ENCODE peak calls at places on chromosome 21, in seven cellular contexts. A is GM12891, D is H1, Y is GM12892, M is HepG2, Q is K562, J is GM12878. V is an unnamed sample.

GRCh38 chr21:45250914-45251634 is 36.6 kb downstream of the POFUT2 start:
- DNase-seq in A (no peak), D (no peak), Y (no peak), M (no peak), Q (no peak), J (no peak), V (peak; percentile 2)

GRCh38 chr21:35738342-35738961 is 321.9 kb downstream of the SETD4 start:
- DNase-seq in A (no peak), D (no peak), Y (no peak), M (no peak), Q (no peak), J (no peak), V (no peak)

GRCh38 chr21:28793043-28793442 is 199.6 kb downstream of the LTN1 start:
- DNase-seq in A (no peak), D (no peak), Y (no peak), M (no peak), Q (peak; percentile 30), J (no peak), V (peak; percentile 11)

GRCh38 chr21:39317134-39318090 is 4.0 kb upstream of the BRWD1 start:
- DNase-seq in A (no peak), D (no peak), Y (no peak), M (no peak), Q (peak; percentile 80), J (no peak), V (peak; percentile 21)

GRCh38 chr21:20856926-20857325 is 141.3 kb upstream of the NCAM2 start:
- DNase-seq in A (no peak), D (no peak), Y (no peak), M (no peak), Q (peak; percentile 57), J (no peak), V (no peak)

GRCh38 chr21:44919111-44919912 is 1.4 kb downstream of the ITGB2 start:
- DNase-seq in A (no peak), D (no peak), Y (no peak), M (no peak), Q (no peak), J (no peak), V (no peak)

GRCh38 chr21:38993561-38993960 is 187.8 kb downstream of the ETS2 start:
- DNase-seq in A (no peak), D (no peak), Y (no peak), M (peak; percentile 41), Q (no peak), J (no peak), V (no peak)

GRCh38 chr21:45990741-45991605 is 9.4 kb downstream of the COL6A1 start:
- DNase-seq in A (no peak), D (no peak), Y (no peak), M (no peak), Q (no peak), J (no peak), V (no peak)

GRCh38 chr21:15730484-15731242 is 881 bp downstream of the USP25 start:
- DNase-seq in A (no peak), D (no peak), Y (peak; percentile 13), M (no peak), Q (peak; percentile 32), J (no peak), V (no peak)

GRCh38 chr21:36584980-36585940 is 105.3 kb upstream of the CLDN14 start:
- DNase-seq in A (no peak), D (no peak), Y (no peak), M (no peak), Q (peak; percentile 13), J (no peak), V (no peak)

GRCh38 chr21:15138475-15138874 is 73.7 kb upstream of the NRIP1 start:
- DNase-seq in A (no peak), D (no peak), Y (no peak), M (no peak), Q (no peak), J (no peak), V (no peak)

GRCh38 chr21:32795802-32796489 is 24.4 kb upstream of the PAXBP1 start:
- DNase-seq in A (no peak), D (no peak), Y (no peak), M (no peak), Q (no peak), J (no peak), V (no peak)

GRCh38 chr21:42654913-42655796 is 1.7 kb downstream of the PDE9A start:
- DNase-seq in A (no peak), D (no peak), Y (no peak), M (no peak), Q (no peak), J (no peak), V (no peak)

GRCh38 chr21:46532080-46532479 is 72.8 kb downstream of the S100B start:
- DNase-seq in A (no peak), D (no peak), Y (no peak), M (no peak), Q (no peak), J (no peak), V (no peak)

GRCh38 chr21:45570826-45571601 is 28.8 kb upstream of the SLC19A1 start:
- DNase-seq in A (no peak), D (no peak), Y (no peak), M (no peak), Q (no peak), J (no peak), V (peak; percentile 86)

GRCh38 chr21:42850866-42851391 is 28.4 kb downstream of the WDR4 start:
- DNase-seq in A (peak; percentile 83), D (peak; percentile 44), Y (peak; percentile 57), M (no peak), Q (peak; percentile 62), J (no peak), V (peak; percentile 64)

GRCh38 chr21:43936186-43936967 is 71.4 kb downstream of the AGPAT3 start:
- DNase-seq in A (no peak), D (no peak), Y (no peak), M (no peak), Q (no peak), J (no peak), V (no peak)

GRCh38 chr21:31730687-31731111 is 1.2 kb downstream of the SCAF4 start:
- DNase-seq in A (no peak), D (peak; percentile 70), Y (no peak), M (peak; percentile 12), Q (peak; percentile 59), J (no peak), V (no peak)
- TF ChIP-seq TAF1 in A (no peak), D (peak; percentile 71), Y (no peak), M (no peak), Q (no peak), J (no peak), V (no peak)

GRCh38 chr21:41071410-41071809 is 96.5 kb upstream of the BACE2 start:
- DNase-seq in A (no peak), D (peak; percentile 39), Y (no peak), M (no peak), Q (peak; percentile 29), J (no peak), V (peak; percentile 37)
- TF ChIP-seq TAF1 in A (no peak), D (no peak), Y (no peak), M (no peak), Q (no peak), J (no peak), V (no peak)

DNA sequence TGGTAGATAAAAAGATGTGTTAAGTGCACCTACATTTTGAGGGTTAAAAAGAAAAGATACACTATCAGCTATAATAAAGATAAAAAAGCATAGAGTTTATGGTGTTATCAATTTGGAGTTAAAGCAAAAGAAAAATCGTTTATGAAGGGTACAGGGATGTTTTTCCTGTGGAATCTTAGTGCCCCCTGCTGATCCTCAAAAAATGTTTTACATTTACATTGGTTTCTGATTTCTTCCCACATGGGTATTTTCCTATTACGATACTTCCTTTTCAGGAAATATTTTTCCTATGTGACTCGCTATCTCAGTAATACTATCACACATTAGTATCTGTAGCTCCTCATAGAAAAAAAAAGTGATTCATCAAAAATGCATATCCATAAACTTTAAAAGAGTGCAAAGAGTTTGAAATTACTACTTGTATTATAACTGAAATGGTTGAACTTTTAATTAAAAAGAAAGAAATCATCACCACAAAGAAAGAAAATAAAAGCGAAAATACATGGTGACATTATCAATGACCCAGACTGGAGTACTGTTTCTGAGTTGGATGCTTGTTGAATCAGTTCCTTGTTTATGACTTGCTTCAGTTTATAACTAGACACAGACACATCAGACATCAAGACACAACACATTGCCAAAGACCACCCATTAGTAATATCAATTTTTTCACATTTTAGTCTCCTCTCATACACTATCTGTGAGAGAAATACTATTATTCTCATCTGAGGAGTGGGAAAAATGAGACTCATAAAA is 293.2 kb downstream of the MRPL39 start:
- DNase-seq in A (no peak), D (no peak), Y (no peak), M (no peak), Q (no peak), J (no peak), V (peak; percentile 23)
- TF ChIP-seq TAF1 in A (no peak), D (no peak), Y (no peak), M (no peak), Q (no peak), J (no peak), V (no peak)

GRCh38 chr21:34635307-34635706 is 20.4 kb upstream of the RCAN1 start:
- DNase-seq in A (no peak), D (no peak), Y (no peak), M (no peak), Q (peak; percentile 53), J (no peak), V (no peak)
- TF ChIP-seq TAF1 in A (no peak), D (no peak), Y (no peak), M (no peak), Q (no peak), J (no peak), V (no peak)

V was measured in SK-N-SH.